ENCODE peak calls at places on chromosomes 6 and 20, in four cellular contexts. D is SK-N-SH, N is bronchial epithelial cell, Z is mucosa of descending colon. K is an unnamed sample.
A peak's percentile ranks its signal among the peaks of the same experiment; 100 is the strongest.

GRCh38 chr6:44431118-44431725 is 43.7 kb downstream of the CDC5L start:
- DNase-seq in Z (peak; percentile 80), D (peak; percentile 38), N (peak; percentile 62), K (peak; percentile 65)

GRCh38 chr6:73969982-73970960 is 274.3 kb downstream of the CD109 start:
- DNase-seq in N (peak; percentile 70), D (peak; percentile 11), Z (peak; percentile 3), K (peak; percentile 48)

GRCh38 chr6:128567029-128567428 is 46.6 kb upstream of the PTPRK start:
- DNase-seq in D (no peak), Z (no peak), N (peak; percentile 74), K (no peak)

GRCh38 chr6:105043979-105044378 is 87.1 kb downstream of the LIN28B start:
- DNase-seq in Z (no peak), N (no peak), D (no peak), K (no peak)

GRCh38 chr6:87628881-87629280 is 38.9 kb downstream of the ORC3 start:
- DNase-seq in N (no peak), Z (no peak), D (no peak), K (no peak)

GRCh38 chr6:705047-705446 is 12.1 kb upstream of the EXOC2 start:
- DNase-seq in Z (no peak), D (no peak), N (no peak), K (no peak)

GRCh38 chr6:157148391-157149323 is 174.7 kb downstream of the TMEM242 start:
- DNase-seq in N (peak; percentile 94), D (peak; percentile 97), Z (no peak), K (peak; percentile 97)

GRCh38 chr20:61543086-61543485 is 291.0 kb downstream of the CDH4 start:
- DNase-seq in Z (no peak), N (no peak), D (no peak), K (no peak)

GRCh38 chr20:17171750-17172149 is 55.1 kb upstream of the PCSK2 start:
- DNase-seq in D (no peak), N (peak; percentile 47), Z (no peak), K (no peak)

GRCh38 chr20:17169575-17170136 is 57.2 kb upstream of the PCSK2 start:
- DNase-seq in D (peak; percentile 8), N (no peak), Z (peak; percentile 7), K (no peak)

GRCh38 chr20:17172826-17173420 is 53.9 kb upstream of the PCSK2 start:
- DNase-seq in Z (no peak), D (no peak), N (no peak), K (no peak)

GRCh38 chr20:17168026-17168612 is 58.7 kb upstream of the PCSK2 start:
- DNase-seq in D (no peak), Z (no peak), N (no peak), K (no peak)
- H3K4me3 ChIP-seq in D (no peak overlapping the region), Z (no peak overlapping the region), N (no peak overlapping the region), K (no peak overlapping the region)

GRCh38 chr6:137879885-137880430 is 12.9 kb downstream of the TNFAIP3 start:
- DNase-seq in D (no peak), N (no peak), Z (no peak), K (no peak)
- TF ChIP-seq CTCF in D (no peak), N (no peak), Z (no peak), K (no peak)

DNA sequence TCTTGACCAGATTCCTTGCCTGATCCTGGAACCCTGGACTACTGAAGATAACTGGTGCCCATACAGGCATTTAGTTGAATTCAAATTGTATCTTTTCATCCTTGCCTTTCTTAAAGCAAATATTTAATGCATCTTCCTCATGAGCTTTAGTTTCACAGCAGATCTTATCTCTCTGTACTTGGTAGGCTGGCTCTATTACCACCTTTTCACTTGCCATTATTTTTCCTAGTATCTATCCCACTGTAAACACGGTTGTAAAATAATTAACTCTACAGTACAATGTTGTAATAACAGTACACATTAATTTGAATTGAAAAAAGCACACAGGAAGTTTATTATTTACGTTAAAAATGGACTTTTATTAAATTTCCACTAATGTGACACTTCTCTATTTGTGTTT is 1286.9 kb downstream of the GRIK2 start:
- DNase-seq in Z (no peak), D (no peak), N (no peak), K (no peak)
- H3K36me3 ChIP-seq in Z (no peaks in the 10 kb centered on the region), D (no peaks in the 10 kb centered on the region), N (no peaks in the 10 kb centered on the region), K (no peaks in the 10 kb centered on the region)

GRCh38 chr6:100463685-100464161 is 998 bp downstream of the SIM1 start:
- DNase-seq in Z (no peak), N (no peak), D (no peak), K (no peak)
- H3K4me3 ChIP-seq in Z (no peak overlapping the region), N (no peak overlapping the region), D (no peak overlapping the region), K (no peak overlapping the region)